ENCODE peak calls at places on chromosome 3, in five cellular contexts. M is GM20000, Q is AG10803, A is uterus, B is AG08395. Y is an unnamed sample.

GRCh38 chr3:72320911-72321385 is 527.3 kb downstream of the SHQ1 start:
- DNase-seq in M (no peak), Q (no peak), A (no peak), B (no peak), Y (no peak)

GRCh38 chr3:126360714-126361060 is 3.5 kb upstream of the KLF15 start:
- DNase-seq in M (no peak), Q (no peak), A (no peak), B (no peak), Y (no peak)

GRCh38 chr3:133196527-133196926 is 158.3 kb downstream of the TMEM108 start:
- DNase-seq in M (no peak), Q (no peak), A (no peak), B (no peak), Y (no peak)

GRCh38 chr3:29453278-29453961 is 172.5 kb downstream of the RBMS3 start:
- DNase-seq in M (no peak), Q (no peak), A (no peak), B (no peak), Y (peak; percentile 42)

GRCh38 chr3:45345849-45346535 is 42.4 kb upstream of the LARS2 start:
- DNase-seq in M (no peak), Q (no peak), A (no peak), B (no peak), Y (no peak)

GRCh38 chr3:126528800-126529541 is 5.0 kb downstream of the CHST13 start:
- DNase-seq in M (no peak), Q (peak; percentile 74), A (no peak), B (peak; percentile 28), Y (peak; percentile 66)

GRCh38 chr3:80087769-80088168 is 320.0 kb upstream of the ROBO1 start:
- DNase-seq in M (no peak), Q (no peak), A (no peak), B (no peak), Y (no peak)

GRCh38 chr3:117626577-117626976 is 917.0 kb downstream of the TUSC7 start:
- DNase-seq in M (no peak), Q (no peak), A (no peak), B (no peak), Y (no peak)

GRCh38 chr3:83011471-83011870 is 1250.0 kb upstream of the GBE1 start:
- DNase-seq in M (no peak), Q (no peak), A (no peak), B (no peak), Y (no peak)

GRCh38 chr3:137409584-137409983 is 354.5 kb upstream of the SOX14 start:
- DNase-seq in M (no peak), Q (no peak), A (no peak), B (no peak), Y (no peak)

GRCh38 chr3:6528951-6529350 is 332.0 kb upstream of the GRM7 start:
- DNase-seq in M (no peak), Q (no peak), A (no peak), B (no peak), Y (no peak)

GRCh38 chr3:119625451-119626153 is 27.9 kb downstream of the PLA1A start:
- DNase-seq in M (no peak), Q (no peak), A (no peak), B (no peak), Y (no peak)

GRCh38 chr3:179687967-179688535 is 35.2 kb downstream of the USP13 start:
- DNase-seq in M (no peak), Q (no peak), A (no peak), B (no peak), Y (no peak)

GRCh38 chr3:168162172-168162571 is 66.4 kb upstream of the GOLIM4 start:
- DNase-seq in M (no peak), Q (peak; percentile 73), A (no peak), B (peak; percentile 52), Y (no peak)

GRCh38 chr3:49012441-49013017 is 5.3 kb downstream of the WDR6 start:
- DNase-seq in M (no peak), Q (no peak), A (no peak), B (no peak), Y (no peak)

GRCh38 chr3:188310270-188310710 is 156.3 kb downstream of the LPP start:
- DNase-seq in M (no peak), Q (peak; percentile 64), A (no peak), B (no peak), Y (no peak)

GRCh38 chr3:19147905-19148767 is at the start of gene KCNH8:
- DNase-seq in M (peak; percentile 32), Q (no peak), A (peak; percentile 14), B (no peak), Y (peak; percentile 10)

GRCh38 chr3:9362731-9363530 is at the start of gene THUMPD3:
- DNase-seq in M (peak; percentile 84), Q (peak; percentile 88), A (peak; percentile 88), B (peak; percentile 91), Y (peak; percentile 89)

GRCh38 chr3:142999881-143000280 is 1.5 kb upstream of the U2SURP start:
- DNase-seq in M (no peak), Q (peak; percentile 23), A (no peak), B (no peak), Y (no peak)

GRCh38 chr3:106628407-106628806 is 748.8 kb upstream of the CCDC54 start:
- DNase-seq in M (no peak), Q (peak; percentile 68), A (no peak), B (peak; percentile 30), Y (no peak)

GRCh38 chr3:49076627-49077026 is 17.2 kb downstream of the QRICH1 start:
- DNase-seq in M (no peak), Q (no peak), A (no peak), B (no peak), Y (no peak)

GRCh38 chr3:17927036-17927435 is 184.6 kb upstream of the TBC1D5 start:
- DNase-seq in M (no peak), Q (no peak), A (no peak), B (no peak), Y (no peak)

GRCh38 chr3:45179163-45179562 is 33.0 kb upstream of the CDCP1 start:
- DNase-seq in M (no peak), Q (no peak), A (no peak), B (no peak), Y (no peak)

GRCh38 chr3:47781326-47781684 is 388 bp downstream of the SMARCC1 start:
- DNase-seq in M (peak; percentile 75), Q (no peak), A (no peak), B (peak; percentile 44), Y (peak; percentile 54)

GRCh38 chr3:107235923-107236315 is 141.3 kb upstream of the CCDC54 start:
- DNase-seq in M (peak; percentile 75), Q (peak; percentile 77), A (peak; percentile 33), B (peak; percentile 81), Y (peak; percentile 67)

GRCh38 chr3:113736548-113737089 is 9.4 kb downstream of the NAA50 start:
- DNase-seq in M (peak; percentile 40), Q (peak; percentile 71), A (no peak), B (peak; percentile 63), Y (no peak)

GRCh38 chr3:54660599-54661210 is 267.2 kb downstream of the LRTM1 start:
- DNase-seq in M (no peak), Q (peak; percentile 33), A (peak; percentile 68), B (no peak), Y (peak; percentile 13)

GRCh38 chr3:158918451-158918850 is 116.6 kb downstream of the MFSD1 start:
- DNase-seq in M (no peak), Q (no peak), A (no peak), B (no peak), Y (no peak)

GRCh38 chr3:194537732-194538247 is 51.0 kb upstream of the ATP13A3 start:
- DNase-seq in M (no peak), Q (peak; percentile 83), A (no peak), B (peak; percentile 40), Y (peak; percentile 58)

GRCh38 chr3:85781806-85782205 is 823.0 kb downstream of the CADM2 start:
- DNase-seq in M (no peak), Q (no peak), A (no peak), B (no peak), Y (no peak)

Y was measured in mucosa of gallbladder.